ENCODE peak calls at places on chromosomes 7 and 10, in six cellular contexts. N is stimulated activated CD8-positive, alpha-beta memory T cell treated with anti-CD3 and anti-CD28 coated beads, Interleukin-2, amount 100 ng/mL, for 1 hour; I is IMR-90; G is stimulated activated CD4-positive, alpha-beta T cell treated with anti-CD3 and anti-CD28 coated beads, Interleukin-4, amount 100 ng/mL, for 1 hour; V is PC-3; B is effector CD4-positive, alpha-beta T cell. Y is an unnamed sample.

GRCh38 chr10:126400641-126401040 is 12.4 kb upstream of the ADAM12 start:
- DNase-seq in V (no peak), N (no peak), G (no peak), I (no peak), B (no peak), Y (no peak)

GRCh38 chr7:138125119-138125518 is 48.9 kb downstream of the AKR1D1 start:
- DNase-seq in G (no peak), N (no peak), B (no peak), V (peak), I (no peak), Y (no peak)

GRCh38 chr7:127039541-127039940 is 213.2 kb downstream of the GRM8 start:
- DNase-seq in N (no peak), V (no peak), B (no peak), G (no peak), I (no peak), Y (no peak)

GRCh38 chr7:46544396-46545008 is 623.4 kb upstream of the IGFBP3 start:
- DNase-seq in V (peak), B (no peak), N (no peak), I (peak), G (no peak), Y (no peak)

GRCh38 chr10:16787361-16787791 is 29.8 kb downstream of the RSU1 start:
- DNase-seq in I (no peak), B (peak), G (peak), V (no peak), N (no peak), Y (peak)

GRCh38 chr10:69826789-69827532 is 25.3 kb downstream of the COL13A1 start:
- DNase-seq in I (no peak), B (no peak), V (no peak), G (no peak), N (no peak), Y (no peak)

GRCh38 chr10:1068362-1069361 is 12.5 kb downstream of the WDR37 start:
- DNase-seq in I (no peak), N (no peak), G (no peak), V (no peak), B (no peak), Y (no peak)

GRCh38 chr7:127347567-127348246 is 44.8 kb downstream of the ZNF800 start:
- DNase-seq in B (peak), I (peak), N (peak), V (peak), G (peak), Y (peak)

GRCh38 chr7:94335586-94335985 is 59.1 kb upstream of the COL1A2 start:
- DNase-seq in N (no peak), I (peak), V (no peak), B (no peak), G (no peak), Y (no peak)

GRCh38 chr7:117612637-117613036 is 132.8 kb downstream of the CFTR start:
- DNase-seq in V (peak), I (no peak), N (no peak), B (no peak), G (no peak), Y (no peak)

GRCh38 chr10:14500172-14500765 is 169.5 kb upstream of the FRMD4A start:
- DNase-seq in V (no peak), I (no peak), G (no peak), N (no peak), B (no peak), Y (no peak)

GRCh38 chr10:26438534-26439269 is 561 bp downstream of the APBB1IP start:
- DNase-seq in N (peak), V (no peak), G (peak), B (peak), I (no peak), Y (peak)

GRCh38 chr10:130867446-130868194 is 443.9 kb downstream of the TCERG1L start:
- DNase-seq in I (no peak), N (no peak), V (no peak), B (no peak), G (no peak), Y (no peak)

GRCh38 chr10:27663611-27664010 is 82.0 kb downstream of the MKX start:
- DNase-seq in V (no peak), G (no peak), I (no peak), B (no peak), N (no peak), Y (no peak)

GRCh38 chr7:103765891-103766290 is 223.6 kb downstream of the RELN start:
- DNase-seq in N (no peak), V (no peak), G (no peak), B (no peak), I (peak), Y (no peak)

GRCh38 chr10:8041284-8042031 is 13.0 kb upstream of the GATA3 start:
- DNase-seq in V (no peak), G (no peak), B (no peak), N (no peak), I (no peak), Y (no peak)

GRCh38 chr10:96826438-96826837 is 5.7 kb upstream of the LCOR start:
- DNase-seq in V (no peak), B (no peak), N (no peak), I (no peak), G (no peak), Y (no peak)

GRCh38 chr10:13054844-13055243 is 45.1 kb upstream of the OPTN start:
- DNase-seq in B (no peak), I (no peak), G (no peak), N (no peak), V (no peak), Y (no peak)

GRCh38 chr10:784377-784758 is 94.9 kb upstream of the DIP2C start:
- DNase-seq in B (no peak), G (no peak), V (no peak), I (no peak), N (no peak), Y (no peak)

GRCh38 chr10:96310359-96310669 is 6.1 kb downstream of the DNTT start:
- DNase-seq in G (no peak), N (no peak), B (no peak), I (no peak), V (no peak), Y (no peak)

GRCh38 chr10:121087688-121088087 is 236.5 kb downstream of the WDR11 start:
- DNase-seq in V (no peak), I (no peak), G (no peak), B (no peak), N (no peak), Y (no peak)

GRCh38 chr7:2011266-2012043 is 221.3 kb downstream of the MAD1L1 start:
- DNase-seq in I (no peak), B (no peak), V (no peak), N (no peak), G (peak), Y (no peak)

GRCh38 chr10:93412801-93413200 is 69.3 kb downstream of the MYOF start:
- DNase-seq in V (no peak), G (no peak), I (no peak), N (no peak), B (no peak), Y (no peak)

GRCh38 chr10:36802523-36803153 is 322.8 kb upstream of the ANKRD30A start:
- DNase-seq in B (no peak), G (no peak), I (peak), N (no peak), V (no peak), Y (no peak)

GRCh38 chr7:82036146-82036886 is 266.5 kb upstream of the HGF start:
- DNase-seq in I (peak), V (peak), G (no peak), B (no peak), N (no peak), Y (no peak)

GRCh38 chr7:99036531-99037175 is 107.3 kb downstream of the SMURF1 start:
- DNase-seq in G (no peak), I (peak), V (peak), N (no peak), B (no peak), Y (no peak)

GRCh38 chr7:825386-825785 is 6.9 kb upstream of the SUN1 start:
- DNase-seq in I (peak), V (no peak), G (no peak), B (no peak), N (no peak), Y (no peak)

GRCh38 chr7:157028528-157028903 is 18.1 kb upstream of the MNX1 start:
- DNase-seq in B (no peak), V (no peak), I (no peak), G (no peak), N (no peak), Y (no peak)

GRCh38 chr7:130384371-130384801 is 4.1 kb downstream of the CPA1 start:
- DNase-seq in G (no peak), B (no peak), V (no peak), N (no peak), I (no peak), Y (no peak)

GRCh38 chr10:30436688-30437038 is 2.7 kb downstream of the MAP3K8 start:
- DNase-seq in I (no peak), B (no peak), N (no peak), V (no peak), G (no peak), Y (no peak)

GRCh38 chr7:101140339-101140699 is 13.4 kb downstream of the SERPINE1 start:
- DNase-seq in G (no peak), V (peak), B (no peak), N (no peak), I (peak), Y (no peak)

GRCh38 chr10:101816913-101817541 is 1.2 kb downstream of the OGA start:
- DNase-seq in I (no peak), N (no peak), V (no peak), B (no peak), G (peak), Y (no peak)

GRCh38 chr7:100827330-100828226 is at the start of gene EPHB4:
- DNase-seq in N (no peak), G (peak), V (peak), B (no peak), I (peak), Y (no peak)

GRCh38 chr7:40843338-40844026 is 708.7 kb downstream of the SUGCT start:
- DNase-seq in N (no peak), V (no peak), G (no peak), B (no peak), I (peak), Y (no peak)

GRCh38 chr7:141876371-141876770 is 35.1 kb upstream of the PRSS37 start:
- DNase-seq in B (no peak), V (no peak), N (no peak), G (no peak), I (no peak), Y (no peak)

GRCh38 chr7:127803626-127804025 is 151.6 kb downstream of the SND1 start:
- DNase-seq in I (peak), G (no peak), V (peak), N (no peak), B (no peak), Y (no peak)

GRCh38 chr10:131749767-131750142 is 151.1 kb upstream of the PPP2R2D start:
- DNase-seq in N (no peak), I (no peak), G (no peak), B (no peak), V (no peak), Y (no peak)

Y was measured in activated CD4-positive, alpha-beta T cell treated with anti-CD3 and anti-CD28 coated beads, Interleukin-2, amount 50 U/mL, for 1 hour.